ENCODE peak calls at places on chromosomes 1 and 21, in five cellular contexts. W, A, U, B and X are unnamed samples.

GRCh38 chr1:184241446-184241845 is 145.4 kb upstream of the C1orf21 start:
- DNase-seq in W (no peak), A (no peak), U (no peak), B (no peak), X (no peak)

GRCh38 chr1:218383051-218383450 is 37.9 kb downstream of the TGFB2 start:
- DNase-seq in W (peak), A (no peak), U (no peak), B (no peak), X (no peak)

GRCh38 chr1:153277852-153278251 is 18.4 kb downstream of the LORICRIN start:
- DNase-seq in W (peak), A (no peak), U (peak), B (peak), X (peak)

GRCh38 chr1:86616871-86617270 is 70.0 kb downstream of the CLCA4 start:
- DNase-seq in W (no peak), A (no peak), U (no peak), B (peak), X (no peak)

GRCh38 chr1:35369922-35370671 is 101.6 kb downstream of the ZMYM4 start:
- DNase-seq in W (no peak), A (peak), U (no peak), B (peak), X (no peak)

GRCh38 chr1:89454845-89455521 is 69.6 kb upstream of the LRRC8B start:
- DNase-seq in W (peak), A (peak), U (peak), B (peak), X (peak)

GRCh38 chr21:18424250-18424649 is 20.7 kb upstream of the TMPRSS15 start:
- DNase-seq in W (no peak), A (no peak), U (no peak), B (no peak), X (no peak)

GRCh38 chr1:16183157-16183556 is 27.3 kb upstream of the EPHA2 start:
- DNase-seq in W (peak), A (no peak), U (no peak), B (no peak), X (no peak)

GRCh38 chr1:168960595-168960994 is 145.9 kb upstream of the ATP1B1 start:
- DNase-seq in W (peak), A (no peak), U (no peak), B (peak), X (no peak)

GRCh38 chr1:162009501-162010174 is 14.0 kb downstream of the OLFML2B start:
- DNase-seq in W (no peak), A (no peak), U (no peak), B (no peak), X (no peak)

GRCh38 chr21:33096426-33096825 is 26.5 kb downstream of the OLIG1 start:
- DNase-seq in W (no peak), A (no peak), U (no peak), B (no peak), X (no peak)

GRCh38 chr1:56200446-56200845 is 378.9 kb downstream of the PLPP3 start:
- DNase-seq in W (peak), A (peak), U (no peak), B (no peak), X (no peak)

GRCh38 chr1:6134741-6135510 is 45.2 kb downstream of the CHD5 start:
- DNase-seq in W (no peak), A (no peak), U (no peak), B (no peak), X (no peak)

GRCh38 chr1:39436842-39437241 is 54.6 kb upstream of the BMP8A start:
- DNase-seq in W (no peak), A (no peak), U (no peak), B (no peak), X (no peak)

GRCh38 chr1:85406887-85407593 is 57.9 kb downstream of the DDAH1 start:
- DNase-seq in W (peak), A (no peak), U (no peak), B (peak), X (peak)

GRCh38 chr1:30412241-30413110 is 310.9 kb downstream of the MATN1 start:
- DNase-seq in W (no peak), A (no peak), U (peak), B (no peak), X (no peak)

GRCh38 chr21:39098696-39099111 is 84.5 kb downstream of the PSMG1 start:
- DNase-seq in W (no peak), A (no peak), U (no peak), B (no peak), X (no peak)

GRCh38 chr1:40944841-40945430 is 34.6 kb upstream of the CTPS1 start:
- DNase-seq in W (peak), A (no peak), U (no peak), B (no peak), X (no peak)

GRCh38 chr1:217769768-217770167 is 138.6 kb downstream of the SPATA17 start:
- DNase-seq in W (no peak), A (no peak), U (no peak), B (no peak), X (no peak)

GRCh38 chr21:46527801-46528200 is 69.1 kb downstream of the DIP2A start:
- DNase-seq in W (no peak), A (no peak), U (no peak), B (no peak), X (no peak)

GRCh38 chr1:46333300-46334029 is 7.1 kb upstream of the NSUN4 start:
- DNase-seq in W (peak), A (peak), U (no peak), B (peak), X (peak)

GRCh38 chr1:9753121-9753531 is 70.6 kb downstream of the CLSTN1 start:
- DNase-seq in W (peak), A (no peak), U (no peak), B (no peak), X (no peak)

GRCh38 chr1:216587715-216588114 is 135.5 kb downstream of the ESRRG start:
- DNase-seq in W (peak), A (no peak), U (no peak), B (no peak), X (no peak)

GRCh38 chr1:26315874-26316850 is 1.6 kb upstream of the CD52 start:
- DNase-seq in W (no peak), A (no peak), U (no peak), B (no peak), X (no peak)

GRCh38 chr21:16773206-16773605 is 739.6 kb upstream of the CXADR start:
- DNase-seq in W (no peak), A (no peak), U (no peak), B (no peak), X (no peak)

GRCh38 chr1:244628719-244629299 is 24.1 kb upstream of the DESI2 start:
- DNase-seq in W (no peak), A (no peak), U (no peak), B (no peak), X (no peak)

GRCh38 chr1:207958376-207959139 is 47.6 kb upstream of the CD34 start:
- DNase-seq in W (no peak), A (no peak), U (peak), B (no peak), X (no peak)

DNA sequence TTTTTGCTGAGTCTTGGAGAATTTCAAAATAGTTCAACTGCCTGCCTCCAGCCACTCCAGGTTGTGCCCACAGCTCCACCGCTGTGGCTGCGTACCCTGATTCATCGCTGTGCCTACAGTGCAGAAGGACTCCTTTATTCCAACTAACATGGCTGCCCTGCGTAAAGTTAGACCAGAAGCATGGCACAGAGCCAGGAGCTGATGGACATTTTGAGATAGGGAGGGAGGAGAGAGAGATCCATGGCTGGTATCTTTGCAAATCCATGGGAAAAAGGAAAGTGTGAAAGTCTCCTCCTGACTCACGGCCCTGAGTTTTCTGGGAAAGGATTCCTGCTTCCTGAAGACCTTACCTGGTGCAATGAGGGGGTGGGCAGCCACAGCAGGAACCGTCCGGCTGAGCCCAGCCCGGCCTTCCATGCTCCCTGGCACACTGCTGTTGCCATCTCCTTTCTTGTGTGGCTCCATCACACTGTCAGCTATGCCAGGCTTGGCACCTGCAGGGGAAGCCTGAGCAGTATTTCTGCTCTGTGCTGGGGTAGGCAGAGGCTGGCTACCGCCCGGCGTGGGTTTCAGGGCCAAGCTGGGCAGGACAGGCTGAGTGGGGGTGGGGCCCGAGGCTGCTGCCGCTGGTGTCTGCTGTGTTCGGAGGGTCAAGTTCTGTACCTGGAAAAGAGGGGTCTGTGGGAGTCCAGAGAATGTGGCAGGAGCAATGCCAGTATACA is 46.0 kb upstream of the A3GALT2 start:
- DNase-seq in W (no peak), A (peak), U (no peak), B (no peak), X (no peak)
- H3K9ac ChIP-seq in W (no peak), A (no peak), U (no peak), B (no peak), X (no peak)

GRCh38 chr1:167829868-167830267 is 84.1 kb downstream of the ADCY10 start:
- DNase-seq in W (no peak), A (no peak), U (no peak), B (no peak), X (no peak)
- TF ChIP-seq CTCF in W (no peak), A (no peak), U (no peak), B (no peak), X (no peak)

GRCh38 chr1:183163311-183163710 is 22.8 kb upstream of the LAMC2 start:
- DNase-seq in W (peak), A (no peak), U (no peak), B (no peak), X (peak)
- H3K9ac ChIP-seq in W (peak), A (peak), U (no peak), B (no peak), X (peak)

GRCh38 chr1:154992721-154993571 is 440 bp upstream of the LENEP start:
- DNase-seq in W (peak), A (no peak), U (peak), B (no peak), X (no peak)
- TF ChIP-seq CTCF in W (peak), A (peak), U (peak), B (no peak), X (no peak)

GRCh38 chr1:2213576-2214505 is 14.3 kb upstream of the SKI start:
- DNase-seq in W (no peak), A (no peak), U (no peak), B (peak), X (no peak)

GRCh38 chr1:2212542-2213491 is 15.3 kb upstream of the SKI start:
- DNase-seq in W (peak), A (peak), U (peak), B (peak), X (peak)

GRCh38 chr1:2210786-2211185 is 16.2 kb upstream of the FAAP20 start:
- DNase-seq in W (no peak), A (no peak), U (peak), B (no peak), X (no peak)

GRCh38 chr1:2210084-2210653 is 15.6 kb upstream of the FAAP20 start:
- DNase-seq in W (no peak), A (no peak), U (peak), B (no peak), X (no peak)

GRCh38 chr1:2212167-2212541 is 16.0 kb upstream of the SKI start:
- DNase-seq in W (no peak), A (no peak), U (no peak), B (no peak), X (no peak)
- H3K9ac ChIP-seq in W (peak), A (peak), U (peak), B (no peak), X (peak)

GRCh38 chr1:187817782-187818181 is 989.0 kb downstream of the PLA2G4A start:
- DNase-seq in W (peak), A (no peak), U (no peak), B (no peak), X (no peak)
- TF ChIP-seq CTCF in W (no peak), A (peak), U (no peak), B (no peak), X (peak)

GRCh38 chr1:63773496-63773814 is 362 bp upstream of the ROR1 start:
- DNase-seq in W (no peak), A (no peak), U (no peak), B (no peak), X (no peak)
- H3K9ac ChIP-seq in W (peak), A (peak), U (peak), B (no peak), X (no peak)